ENCODE peak calls at places on chromosomes 12 and 14, in seven cellular contexts. One of them, this sample, is unnamed.

GRCh38 chr12:110280784-110281548 is at the start of gene ATP2A2:
- DNase-seq in neuronal stem cell: peak; percentile 92
- DNase-seq in Ammon's horn: peak; percentile 94
- DNase-seq in nephron progenitor cell: peak; percentile 88
- DNase-seq in endothelial cell of umbilical vein: peak; percentile 86
- DNase-seq in activated CD4-positive, alpha-beta T cell treated with anti-CD3 and anti-CD28 coated beads, Interleukin-2, amount 10 ng/mL, durations not matched to agents 7 days and 5 days: peak; percentile 90
- DNase-seq in WERI-Rb-1: peak; percentile 89
- DNase-seq in this sample: peak; percentile 89

GRCh38 chr12:52440821-52441319 is 6.7 kb upstream of the KRT75 start:
- DNase-seq in activated CD4-positive, alpha-beta T cell treated with anti-CD3 and anti-CD28 coated beads, Interleukin-2, amount 10 ng/mL, durations not matched to agents 7 days and 5 days: no peak
- DNase-seq in WERI-Rb-1: no peak
- DNase-seq in neuronal stem cell: no peak
- DNase-seq in endothelial cell of umbilical vein: no peak
- DNase-seq in Ammon's horn: no peak
- DNase-seq in nephron progenitor cell: no peak
- DNase-seq in this sample: no peak

GRCh38 chr14:68668531-68668930 is 124.3 kb downstream of the ZFP36L1 start:
- DNase-seq in nephron progenitor cell: no peak
- DNase-seq in endothelial cell of umbilical vein: no peak
- DNase-seq in Ammon's horn: no peak
- DNase-seq in WERI-Rb-1: peak; percentile 81
- DNase-seq in activated CD4-positive, alpha-beta T cell treated with anti-CD3 and anti-CD28 coated beads, Interleukin-2, amount 10 ng/mL, durations not matched to agents 7 days and 5 days: no peak
- DNase-seq in neuronal stem cell: no peak
- DNase-seq in this sample: no peak

GRCh38 chr14:52895000-52895399 is 55.9 kb downstream of the FERMT2 start:
- DNase-seq in WERI-Rb-1: no peak
- DNase-seq in neuronal stem cell: no peak
- DNase-seq in Ammon's horn: no peak
- DNase-seq in endothelial cell of umbilical vein: no peak
- DNase-seq in activated CD4-positive, alpha-beta T cell treated with anti-CD3 and anti-CD28 coated beads, Interleukin-2, amount 10 ng/mL, durations not matched to agents 7 days and 5 days: no peak
- DNase-seq in nephron progenitor cell: no peak
- DNase-seq in this sample: no peak

GRCh38 chr14:94682736-94683135 is 70.5 kb downstream of the SERPINA3 start:
- DNase-seq in nephron progenitor cell: no peak
- DNase-seq in neuronal stem cell: no peak
- DNase-seq in endothelial cell of umbilical vein: no peak
- DNase-seq in WERI-Rb-1: no peak
- DNase-seq in Ammon's horn: no peak
- DNase-seq in activated CD4-positive, alpha-beta T cell treated with anti-CD3 and anti-CD28 coated beads, Interleukin-2, amount 10 ng/mL, durations not matched to agents 7 days and 5 days: no peak
- DNase-seq in this sample: no peak

GRCh38 chr14:69713127-69713800 is 53.7 kb upstream of the SRSF5 start:
- DNase-seq in WERI-Rb-1: peak; percentile 86
- DNase-seq in Ammon's horn: no peak
- DNase-seq in neuronal stem cell: peak; percentile 45
- DNase-seq in activated CD4-positive, alpha-beta T cell treated with anti-CD3 and anti-CD28 coated beads, Interleukin-2, amount 10 ng/mL, durations not matched to agents 7 days and 5 days: no peak
- DNase-seq in nephron progenitor cell: no peak
- DNase-seq in endothelial cell of umbilical vein: peak; percentile 62
- DNase-seq in this sample: no peak

GRCh38 chr14:55721353-55721752 is 141.3 kb downstream of the KTN1 start:
- DNase-seq in Ammon's horn: no peak
- DNase-seq in nephron progenitor cell: no peak
- DNase-seq in activated CD4-positive, alpha-beta T cell treated with anti-CD3 and anti-CD28 coated beads, Interleukin-2, amount 10 ng/mL, durations not matched to agents 7 days and 5 days: no peak
- DNase-seq in endothelial cell of umbilical vein: peak; percentile 60
- DNase-seq in neuronal stem cell: no peak
- DNase-seq in WERI-Rb-1: no peak
- DNase-seq in this sample: no peak

GRCh38 chr14:24422694-24423531 is 6.6 kb downstream of the CBLN3 start:
- DNase-seq in endothelial cell of umbilical vein: no peak
- DNase-seq in Ammon's horn: no peak
- DNase-seq in neuronal stem cell: no peak
- DNase-seq in activated CD4-positive, alpha-beta T cell treated with anti-CD3 and anti-CD28 coated beads, Interleukin-2, amount 10 ng/mL, durations not matched to agents 7 days and 5 days: no peak
- DNase-seq in nephron progenitor cell: no peak
- DNase-seq in WERI-Rb-1: no peak
- DNase-seq in this sample: no peak

GRCh38 chr12:3204716-3205617 is 127.8 kb downstream of the TSPAN9 start:
- DNase-seq in WERI-Rb-1: peak; percentile 86
- DNase-seq in nephron progenitor cell: no peak
- DNase-seq in Ammon's horn: no peak
- DNase-seq in activated CD4-positive, alpha-beta T cell treated with anti-CD3 and anti-CD28 coated beads, Interleukin-2, amount 10 ng/mL, durations not matched to agents 7 days and 5 days: no peak
- DNase-seq in neuronal stem cell: no peak
- DNase-seq in endothelial cell of umbilical vein: no peak
- DNase-seq in this sample: no peak

GRCh38 chr12:72865921-72866320 is 593.8 kb downstream of the TRHDE start:
- DNase-seq in endothelial cell of umbilical vein: no peak
- DNase-seq in Ammon's horn: no peak
- DNase-seq in WERI-Rb-1: no peak
- DNase-seq in activated CD4-positive, alpha-beta T cell treated with anti-CD3 and anti-CD28 coated beads, Interleukin-2, amount 10 ng/mL, durations not matched to agents 7 days and 5 days: no peak
- DNase-seq in neuronal stem cell: no peak
- DNase-seq in nephron progenitor cell: no peak
- DNase-seq in this sample: no peak

This sample was measured in midbrain.